ENCODE peak calls at places on chromosomes 5 and 9, in four cellular contexts. N is WERI-Rb-1, X is foreskin fibroblast, T is cardiac fibroblast. V is an unnamed sample.

GRCh38 chr5:35826561-35826960 is 30.1 kb upstream of the IL7R start:
- DNase-seq in X (no peak), T (no peak), N (no peak), V (no peak)

GRCh38 chr5:97165726-97166125 is 17.3 kb downstream of the RIOK2 start:
- DNase-seq in X (no peak), T (no peak), N (no peak), V (no peak)

GRCh38 chr5:8034852-8035251 is 165.9 kb downstream of the MTRR start:
- DNase-seq in N (no peak), T (no peak), X (no peak), V (no peak)

GRCh38 chr9:107404086-107404590 is 85.4 kb downstream of the KLF4 start:
- DNase-seq in N (no peak), T (no peak), X (no peak), V (no peak)

GRCh38 chr9:83491413-83491812 is 46.8 kb downstream of the FRMD3 start:
- DNase-seq in T (no peak), N (no peak), X (no peak), V (no peak)

GRCh38 chr9:136543830-136544548 is 1.9 kb downstream of the NOTCH1 start:
- DNase-seq in T (no peak), N (no peak), X (no peak), V (no peak)

GRCh38 chr5:22465616-22466015 is 387.5 kb downstream of the CDH12 start:
- DNase-seq in T (no peak), X (no peak), N (no peak), V (no peak)

GRCh38 chr5:102221949-102222348 is 74.1 kb downstream of the SLCO4C1 start:
- DNase-seq in N (no peak), T (no peak), X (no peak), V (no peak)

GRCh38 chr9:73667749-73668148 is 516.1 kb downstream of the ANXA1 start:
- DNase-seq in N (no peak), T (no peak), X (no peak), V (no peak)

GRCh38 chr5:114358329-114358728 is 3.5 kb upstream of the KCNN2 start:
- DNase-seq in X (no peak), T (no peak), N (no peak), V (no peak)

GRCh38 chr9:130138791-130139190 is 33.4 kb upstream of the NCS1 start:
- DNase-seq in T (peak), X (peak), N (peak), V (no peak)

GRCh38 chr5:176396330-176396729 is 7.8 kb downstream of the HIGD2A start:
- DNase-seq in X (no peak), T (no peak), N (peak), V (no peak)

GRCh38 chr5:181190711-181191525 is 14.1 kb downstream of the TRIM7 start:
- DNase-seq in T (peak), X (no peak), N (peak), V (no peak)

GRCh38 chr5:176384991-176385390 is 3.4 kb downstream of the NOP16 start:
- DNase-seq in N (no peak), X (no peak), T (no peak), V (no peak)

GRCh38 chr5:3741372-3741770 is 145.7 kb downstream of the IRX1 start:
- DNase-seq in N (no peak), T (no peak), X (no peak), V (no peak)

GRCh38 chr9:91405343-91406077 is 18.1 kb downstream of the NFIL3 start:
- DNase-seq in X (no peak), N (no peak), T (no peak), V (no peak)

GRCh38 chr5:19462019-19462418 is 526.0 kb downstream of the CDH18 start:
- DNase-seq in X (no peak), T (no peak), N (no peak), V (no peak)

GRCh38 chr9:8287970-8288369 is 488.4 kb upstream of the DMAC1 start:
- DNase-seq in T (no peak), N (no peak), X (no peak), V (no peak)

GRCh38 chr5:52738095-52738506 is 49.6 kb upstream of the ITGA1 start:
- DNase-seq in X (peak), N (no peak), T (no peak), V (peak)

GRCh38 chr5:147979761-147980160 is 73.4 kb upstream of the C5orf46 start:
- DNase-seq in N (no peak), X (no peak), T (no peak), V (no peak)

GRCh38 chr9:111108946-111109345 is 70.7 kb upstream of the LPAR1 start:
- DNase-seq in N (no peak), X (peak), T (peak), V (no peak)

GRCh38 chr5:71836547-71837112 is 117.6 kb downstream of the CARTPT start:
- DNase-seq in X (no peak), T (peak), N (no peak), V (no peak)

GRCh38 chr9:76877961-76878360 is 28.0 kb downstream of the PRUNE2 start:
- DNase-seq in X (no peak), N (no peak), T (no peak), V (no peak)

GRCh38 chr5:169280696-169281095 is 20.2 kb downstream of the SLIT3 start:
- DNase-seq in N (no peak), X (no peak), T (no peak), V (no peak)

GRCh38 chr5:177325868-177326381 is 14.2 kb upstream of the MXD3 start:
- DNase-seq in N (no peak), T (no peak), X (no peak), V (no peak)

GRCh38 chr5:14034991-14035390 is 90.5 kb upstream of the DNAH5 start:
- DNase-seq in T (peak), N (no peak), X (no peak), V (no peak)

GRCh38 chr5:9829621-9830020 is 199.5 kb upstream of the TAS2R1 start:
- DNase-seq in X (no peak), N (no peak), T (no peak), V (no peak)

GRCh38 chr5:9553561-9553960 is 7.7 kb upstream of the SEMA5A start:
- DNase-seq in X (no peak), N (no peak), T (no peak), V (no peak)

GRCh38 chr9:12712532-12712931 is 19.3 kb downstream of the TYRP1 start:
- DNase-seq in N (no peak), T (no peak), X (no peak), V (no peak)

GRCh38 chr5:65625743-65626142 is 916 bp downstream of the SHLD3 start:
- DNase-seq in T (peak), N (no peak), X (no peak), V (no peak)

DNA sequence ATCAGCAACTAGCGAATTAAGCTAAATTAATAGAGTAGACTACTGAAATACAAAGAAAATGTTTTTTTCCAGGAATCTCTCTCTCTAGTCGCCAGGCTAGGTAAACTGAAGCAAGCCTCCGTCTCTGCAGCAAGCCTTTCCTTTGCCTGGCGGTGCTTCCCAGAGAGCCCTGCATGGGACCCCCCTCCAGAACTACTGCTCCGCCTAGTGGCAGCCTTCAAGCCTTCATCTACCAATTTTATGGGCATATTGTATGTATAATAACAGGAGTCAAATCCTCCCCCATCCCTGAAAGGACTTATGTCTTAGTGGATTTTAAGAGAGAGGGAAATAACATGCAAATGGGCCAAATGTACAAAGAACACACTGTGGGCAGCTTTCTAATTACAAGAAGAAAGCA is 241.9 kb downstream of the SAXO1 start:
- DNase-seq in N (peak), X (no peak), T (peak), V (no peak)
- TF ChIP-seq CTCF in N (peak), X (peak), T (peak), V (peak)

DNA sequence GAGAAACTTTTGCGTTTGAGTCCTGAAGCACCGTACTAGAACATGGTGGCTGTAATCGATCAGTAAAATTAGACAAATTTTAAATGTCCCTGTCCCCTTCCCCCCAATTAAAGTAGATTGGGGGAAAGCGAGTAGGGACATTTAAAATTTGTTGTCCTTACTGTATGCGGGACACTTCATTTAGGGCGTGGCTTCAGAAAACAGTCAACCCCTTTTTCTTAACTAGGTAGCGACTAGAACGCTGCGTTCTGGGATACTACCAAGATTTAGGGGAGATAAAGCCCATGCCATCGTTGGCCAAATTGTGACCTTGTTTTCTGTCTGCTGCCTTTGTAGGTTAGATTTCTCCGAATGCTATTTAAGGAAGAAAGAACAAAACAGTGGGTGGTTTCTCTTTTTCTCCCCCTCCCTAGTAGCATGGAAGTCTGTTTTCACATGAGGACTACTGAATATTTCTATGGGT is 1.2 kb downstream of the CKS2 start:
- DNase-seq in T (peak), X (peak), N (no peak), V (no peak)
- H3K4me3 ChIP-seq in T (peak), X (peak), N (peak), V (peak)

DNA sequence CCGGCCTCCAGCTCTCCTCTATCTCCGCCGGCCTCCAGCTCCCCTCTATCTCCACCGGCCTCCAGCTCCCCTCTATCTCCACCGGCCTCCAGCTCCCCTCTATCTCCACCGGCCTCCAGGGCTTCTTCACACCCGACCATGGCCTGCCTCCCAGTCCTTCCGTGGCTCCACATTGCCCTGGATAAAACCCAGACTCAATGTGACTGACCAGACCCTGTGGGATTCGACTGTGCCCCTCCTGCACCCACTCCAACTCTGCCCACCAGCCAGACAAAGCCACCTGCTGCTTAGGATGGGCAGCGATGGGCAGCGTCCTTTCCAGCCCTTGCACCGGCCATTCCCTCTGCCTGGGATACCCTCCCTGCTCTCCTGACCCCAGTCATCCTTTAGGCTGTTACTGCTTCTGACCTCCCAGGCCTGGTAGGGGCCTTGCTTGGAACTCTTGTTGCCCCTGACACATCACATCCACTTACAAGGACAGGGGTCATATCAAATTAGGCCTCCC is 30.5 kb upstream of the RXRA start:
- DNase-seq in N (no peak), T (no peak), X (no peak), V (no peak)
- TF ChIP-seq CTCF in N (no peak), T (no peak), X (no peak), V (no peak)

GRCh38 chr5:115545065-115545882 is 699 bp upstream of the FEM1C start:
- DNase-seq in N (no peak), X (no peak), T (no peak), V (no peak)
- H3K4me3 ChIP-seq in N (peak), X (peak), T (peak), V (peak)

GRCh38 chr5:1735320-1735970 is 64.2 kb downstream of the MRPL36 start:
- DNase-seq in N (peak), T (no peak), X (no peak), V (no peak)

GRCh38 chr5:1736889-1737711 is 62.5 kb downstream of the MRPL36 start:
- DNase-seq in N (no peak), X (no peak), T (no peak), V (no peak)

GRCh38 chr5:1736065-1736464 is 63.6 kb downstream of the MRPL36 start:
- DNase-seq in N (no peak), X (no peak), T (no peak), V (no peak)

GRCh38 chr5:1734908-1735289 is 64.7 kb downstream of the MRPL36 start:
- DNase-seq in X (no peak), N (no peak), T (no peak), V (no peak)

GRCh38 chr5:1737790-1738405 is 61.7 kb downstream of the MRPL36 start:
- DNase-seq in T (peak), N (peak), X (peak), V (no peak)
- TF ChIP-seq CTCF in T (peak), N (peak), X (peak), V (peak)

GRCh38 chr9:93948456-93949072 is 6.6 kb downstream of the BARX1 start:
- DNase-seq in X (no peak), T (no peak), N (no peak), V (no peak)
- H3K4me3 ChIP-seq in X (no peak), T (no peak), N (peak), V (no peak)

DNA sequence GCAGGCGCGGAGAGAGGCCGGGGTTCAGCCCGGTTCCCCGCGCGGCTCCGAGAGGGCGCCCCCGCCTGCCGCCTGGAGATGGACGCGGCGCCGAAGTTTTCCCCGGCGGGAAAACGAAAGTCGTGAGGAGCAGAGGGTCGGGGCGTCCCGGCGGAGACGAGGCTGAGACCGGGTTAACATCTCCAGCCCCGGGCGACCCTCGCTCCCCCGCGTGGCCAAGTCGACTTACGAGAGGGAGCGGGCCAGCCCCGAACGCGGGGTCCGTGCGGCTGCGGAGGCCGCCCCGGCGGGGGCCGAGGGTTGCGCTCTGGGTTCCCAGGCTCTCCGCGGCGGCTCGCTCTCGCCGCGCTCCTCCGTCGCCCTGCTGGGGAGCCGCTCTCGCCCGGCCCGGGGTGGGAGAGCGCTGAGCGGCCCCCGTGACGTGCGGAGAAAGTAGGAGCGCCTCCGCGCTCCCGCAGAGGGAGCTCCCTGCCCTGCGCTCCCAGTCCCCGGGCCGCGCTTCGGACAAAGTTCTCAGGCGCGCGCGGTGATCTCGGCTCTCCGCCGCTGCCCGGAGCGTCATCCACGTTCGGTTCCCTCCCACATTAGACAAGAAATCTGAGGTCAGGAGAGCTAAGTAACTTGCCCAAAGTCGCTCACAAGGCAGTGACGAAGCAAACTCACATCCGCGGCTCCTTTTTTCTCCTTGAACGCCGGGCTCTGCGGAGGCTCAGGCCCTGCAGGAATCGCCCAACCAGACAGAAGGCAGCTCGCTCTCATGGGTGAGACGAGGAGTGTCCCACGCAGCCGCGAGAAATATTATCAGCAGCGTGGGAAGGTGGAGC is 1.1 kb upstream of the GCNT4 start:
- DNase-seq in N (peak), X (peak), T (peak), V (no peak)
- TF ChIP-seq CTCF in N (peak), X (peak), T (peak), V (no peak)

DNA sequence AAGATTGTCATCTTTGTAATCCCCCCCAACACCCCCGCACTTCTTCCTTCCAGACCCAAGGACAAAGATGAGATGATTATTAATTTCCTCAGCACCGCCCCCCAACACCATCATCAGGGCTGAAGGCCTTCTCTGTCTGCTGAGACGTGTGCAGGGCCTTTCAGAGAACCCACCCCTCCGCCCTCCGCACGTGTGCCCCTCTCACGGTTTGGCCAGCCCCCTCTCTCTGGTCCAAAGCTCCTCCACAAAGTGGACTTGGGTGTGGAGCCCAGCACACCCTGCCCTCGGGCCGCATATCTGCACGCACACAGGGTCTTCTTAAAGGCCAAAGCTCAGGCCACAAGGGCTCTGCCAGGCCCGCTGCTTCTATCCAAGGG is 32.0 kb downstream of the PAX5 start:
- DNase-seq in X (no peak), N (no peak), T (no peak), V (no peak)
- H3K4me3 ChIP-seq in X (no peak), N (no peak), T (no peak), V (no peak)

DNA sequence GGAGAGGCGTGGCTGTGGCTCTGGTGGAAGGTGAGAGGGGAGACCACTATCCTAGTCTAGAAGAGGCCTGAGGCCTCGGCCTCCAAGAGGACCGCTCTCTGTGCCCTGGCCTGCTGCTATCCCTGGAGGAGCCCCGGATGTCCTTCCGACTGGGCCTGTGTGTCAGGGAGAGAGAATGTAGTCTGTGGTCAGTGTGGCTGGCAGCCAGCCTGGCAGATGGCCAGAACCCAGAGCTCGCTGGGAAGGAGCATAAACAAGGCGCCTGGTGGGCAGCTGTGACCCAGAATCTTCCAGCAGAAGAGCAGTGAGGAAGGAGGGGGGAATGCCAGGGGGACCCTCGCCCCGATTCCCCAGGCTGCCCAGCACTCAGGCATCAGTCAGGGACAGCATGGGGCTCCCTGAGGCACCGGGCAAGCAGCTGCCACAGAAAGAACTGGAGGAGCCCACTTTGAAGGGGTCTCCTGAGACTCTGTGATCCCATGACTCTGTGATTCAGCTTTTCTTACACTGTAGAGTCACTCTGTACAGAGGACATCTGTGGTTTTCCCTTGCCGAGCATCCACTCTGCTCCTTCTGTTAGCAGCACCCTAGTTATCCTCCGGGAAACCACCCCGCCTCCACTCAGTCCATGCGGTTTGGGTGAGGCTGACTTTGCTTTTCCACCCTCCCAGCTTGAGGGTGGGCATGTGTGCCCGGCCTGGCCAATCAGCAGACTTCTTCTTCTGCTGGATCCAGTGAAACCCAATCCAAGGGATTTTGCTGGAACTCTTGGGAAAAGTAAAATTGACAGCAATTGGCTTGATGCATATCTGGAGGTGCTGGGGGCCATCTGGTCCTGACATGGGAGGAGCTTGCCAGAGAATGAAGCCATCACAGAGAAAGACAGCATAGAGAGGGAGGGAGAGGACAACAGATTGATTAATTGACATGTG is 46.2 kb upstream of the PWWP2A start:
- DNase-seq in X (peak), N (peak), T (peak), V (peak)
- TF ChIP-seq CTCF in X (no peak), N (no peak), T (no peak), V (no peak)

V was measured in kidney epithelial cell.